ENCODE peak calls at places on chromosomes 7 and 10, in six cellular contexts. J is progenitor cell of endocrine pancreas; Z is activated T-helper 1 cell treated with Interleukin-2 at 50 U/mL for 16 hours; V is stimulated activated CD8-positive, alpha-beta memory T cell treated with anti-CD3 and anti-CD28 coated beads, Interleukin-12 subunit alpha, Interleukin-12 subunit beta, amount 100 ng/mL, for 4 hours; R is effector CD4-positive, alpha-beta T cell; C is adipocyte. N is an unnamed sample.

GRCh38 chr7:11078242-11078834 is 104.7 kb downstream of the PHF14 start:
- DNase-seq in C (no peak), J (no peak), Z (no peak), V (no peak), R (no peak), N (no peak)

GRCh38 chr7:50359995-50360925 is 55.7 kb downstream of the IKZF1 start:
- DNase-seq in Z (peak; percentile 69), R (peak; percentile 79), C (no peak), J (no peak), V (peak; percentile 69), N (no peak)

GRCh38 chr7:94274828-94275227 is 119.9 kb upstream of the COL1A2 start:
- DNase-seq in J (no peak), Z (no peak), V (no peak), R (no peak), C (no peak), N (no peak)

GRCh38 chr10:30818010-30818660 is 188.6 kb upstream of the LYZL2 start:
- DNase-seq in C (no peak), J (no peak), Z (no peak), V (no peak), R (no peak), N (no peak)

GRCh38 chr10:43569681-43570080 is 4.7 kb downstream of the ZNF239 start:
- DNase-seq in Z (no peak), V (no peak), J (no peak), R (no peak), C (no peak), N (no peak)

GRCh38 chr10:4622374-4622773 is 203.6 kb upstream of the AKR1E2 start:
- DNase-seq in C (no peak), V (no peak), R (no peak), J (no peak), Z (no peak), N (no peak)

GRCh38 chr10:85604884-85605283 is 761.7 kb downstream of the GRID1 start:
- DNase-seq in J (no peak), R (no peak), V (no peak), Z (no peak), C (no peak), N (peak; percentile 12)

GRCh38 chr10:92690211-92691041 is 671 bp downstream of the HHEX start:
- DNase-seq in R (peak; percentile 34), C (peak; percentile 82), J (peak; percentile 43), V (peak; percentile 66), Z (peak; percentile 53), N (no peak)

GRCh38 chr7:136128050-136128449 is 150.9 kb upstream of the MTPN start:
- DNase-seq in V (no peak), Z (no peak), C (no peak), R (no peak), J (no peak), N (no peak)

GRCh38 chr10:7043051-7043653 is 367.7 kb downstream of the SFMBT2 start:
- DNase-seq in V (no peak), J (no peak), C (no peak), R (no peak), Z (no peak), N (no peak)

GRCh38 chr7:106062006-106062405 is 50.1 kb downstream of the SYPL1 start:
- DNase-seq in R (no peak), Z (no peak), C (no peak), J (no peak), V (no peak), N (no peak)

GRCh38 chr10:117980216-117980615 is 66.5 kb downstream of the RAB11FIP2 start:
- DNase-seq in Z (no peak), R (no peak), C (peak; percentile 55), J (no peak), V (no peak), N (no peak)

GRCh38 chr10:101843032-101843991 is at the start of gene KCNIP2:
- DNase-seq in R (peak; percentile 66), J (peak; percentile 41), Z (peak; percentile 45), C (no peak), V (peak; percentile 50), N (peak; percentile 33)

GRCh38 chr7:96707901-96708774 is 1.5 kb downstream of the SEM1 start:
- DNase-seq in V (no peak), C (peak; percentile 65), Z (no peak), J (no peak), R (no peak), N (no peak)

GRCh38 chr10:119161680-119162079 is 3.8 kb downstream of the SFXN4 start:
- DNase-seq in R (no peak), V (no peak), C (no peak), J (no peak), Z (no peak), N (no peak)

GRCh38 chr7:36604801-36605200 is 119.5 kb downstream of the AOAH start:
- DNase-seq in J (no peak), R (no peak), C (no peak), Z (no peak), V (no peak), N (no peak)

GRCh38 chr7:48703446-48703845 is 220.9 kb upstream of the CDC14C start:
- DNase-seq in V (no peak), J (no peak), Z (no peak), C (no peak), R (no peak), N (no peak)

GRCh38 chr7:92110857-92111256 is 23.4 kb downstream of the CYP51A1 start:
- DNase-seq in C (no peak), J (no peak), R (no peak), Z (no peak), V (no peak), N (no peak)

GRCh38 chr7:149854611-149855367 is 16.6 kb downstream of the ZNF862 start:
- DNase-seq in C (peak; percentile 46), R (peak; percentile 26), Z (no peak), J (no peak), V (no peak), N (no peak)

GRCh38 chr7:14446829-14447228 is 455.7 kb downstream of the DGKB start:
- DNase-seq in R (no peak), Z (no peak), V (no peak), J (no peak), C (no peak), N (no peak)

GRCh38 chr7:30785786-30786185 is 14.6 kb downstream of the MINDY4 start:
- DNase-seq in C (no peak), V (no peak), Z (no peak), R (no peak), J (no peak), N (no peak)

GRCh38 chr7:158683541-158683940 is 21.1 kb downstream of the NCAPG2 start:
- DNase-seq in V (no peak), C (no peak), R (no peak), Z (no peak), J (no peak), N (no peak)